ENCODE peak calls at places on chromosomes 16 and 17, in nine cellular contexts. S is GOT3; M is fibroblast of pulmonary artery; G is smooth muscle cell of the brain vasculature; Z is GM20000; F is cardiac septum; Y is NCI-H524; H is tibial nerve; R is activated T-cell treated with anti-CD3 and anti-CD28 coated beads, Interleukin-2, amount 50 U/mL, for 24 hours. J is an unnamed sample.

GRCh38 chr17:61122356-61122913 is 277.2 kb upstream of the TBX2 start:
- DNase-seq in M (no peak), Z (no peak), Y (no peak), G (no peak), F (no peak), H (no peak), S (no peak), R (no peak), J (no peak)

GRCh38 chr16:24983521-24983920 is 31.6 kb downstream of the ARHGAP17 start:
- DNase-seq in F (no peak), Z (no peak), S (no peak), Y (no peak), G (no peak), M (peak), R (no peak), H (no peak), J (no peak)

GRCh38 chr17:39952665-39953470 is 9.9 kb upstream of the GSDMA start:
- DNase-seq in Z (peak), F (peak), R (peak), H (peak), M (peak), Y (peak), S (peak), G (peak), J (peak)

GRCh38 chr16:23131036-23131435 is 18.2 kb downstream of the USP31 start:
- DNase-seq in G (no peak), S (no peak), Y (no peak), R (no peak), F (no peak), H (no peak), Z (no peak), M (no peak), J (no peak)

GRCh38 chr17:39108976-39109375 is 42.5 kb downstream of the PLXDC1 start:
- DNase-seq in H (no peak), F (no peak), S (no peak), G (no peak), M (no peak), R (no peak), Z (no peak), Y (no peak), J (no peak)

GRCh38 chr16:14606102-14606501 is 24.0 kb downstream of the PARN start:
- DNase-seq in H (no peak), M (no peak), S (no peak), F (no peak), G (no peak), R (no peak), Z (no peak), Y (no peak), J (no peak)

GRCh38 chr17:81444610-81445339 is 49.5 kb downstream of the BAHCC1 start:
- DNase-seq in Y (no peak), R (no peak), H (no peak), Z (no peak), M (no peak), S (no peak), F (no peak), G (no peak), J (no peak)

GRCh38 chr17:55351027-55351625 is 70.5 kb downstream of the MMD start:
- DNase-seq in Z (no peak), G (no peak), R (no peak), S (no peak), H (no peak), M (no peak), Y (no peak), F (no peak), J (no peak)

GRCh38 chr17:81867123-81867951 is 3.8 kb downstream of the ARHGDIA start:
- DNase-seq in Z (no peak), Y (peak), S (no peak), H (no peak), F (no peak), M (peak), R (peak), G (no peak), J (no peak)

GRCh38 chr17:66126231-66126630 is 65.7 kb downstream of the CEP112 start:
- DNase-seq in F (no peak), Z (no peak), R (no peak), H (no peak), S (no peak), M (peak), G (no peak), Y (no peak), J (no peak)

GRCh38 chr17:74430706-74431567 is 951 bp upstream of the GPRC5C start:
- DNase-seq in H (peak), G (no peak), R (peak), Z (peak), S (peak), M (peak), F (peak), Y (peak), J (peak)

GRCh38 chr16:86761117-86761971 is 183.0 kb downstream of the FOXL1 start:
- DNase-seq in G (no peak), Z (peak), S (no peak), F (peak), Y (no peak), H (peak), R (peak), M (peak), J (peak)

GRCh38 chr17:49984283-49984682 is 10.7 kb downstream of the DLX3 start:
- DNase-seq in R (no peak), H (no peak), G (no peak), S (no peak), Y (no peak), Z (no peak), F (no peak), M (no peak), J (no peak)

GRCh38 chr17:35907691-35908090 is 22.9 kb downstream of the RDM1 start:
- DNase-seq in Z (no peak), S (no peak), R (no peak), M (peak), F (no peak), H (no peak), Y (no peak), G (no peak), J (no peak)

J was measured in AG20443.